ENCODE peak calls at places on chromosomes 16 and 17, in seven cellular contexts. P, E, D, K, X, C and H are unnamed samples. For H3K9me3, the result is how much of the 10 kb centered on the place peaks cover.

GRCh38 chr17:74037320-74037719 is 166.2 kb upstream of the RPL38 start:
- DNase-seq in K (no peak), D (no peak), X (no peak), P (no peak), E (no peak), C (peak), H (no peak)

GRCh38 chr17:55717898-55718735 is 4.5 kb downstream of the TMEM100 start:
- DNase-seq in K (peak), E (peak), P (peak), X (peak), D (peak), C (peak), H (peak)

GRCh38 chr17:10620823-10621222 is 36.3 kb downstream of the MYH3 start:
- DNase-seq in D (no peak), C (no peak), P (no peak), K (no peak), X (no peak), E (no peak), H (no peak)

GRCh38 chr17:76868669-76869208 is 535 bp downstream of the MGAT5B start:
- DNase-seq in X (no peak), E (peak), D (no peak), P (no peak), C (no peak), K (no peak), H (no peak)

GRCh38 chr17:82520041-82520910 is 744 bp downstream of the FOXK2 start:
- DNase-seq in P (no peak), E (peak), D (peak), C (peak), K (peak), X (no peak), H (peak)

GRCh38 chr16:57315401-57315800 is 30.9 kb upstream of the PLLP start:
- DNase-seq in P (no peak), X (peak), C (no peak), D (no peak), K (no peak), E (no peak), H (no peak)

GRCh38 chr16:88339926-88340754 is 42.6 kb upstream of the ZNF469 start:
- DNase-seq in K (peak), E (no peak), C (no peak), D (no peak), X (no peak), P (no peak), H (no peak)

GRCh38 chr17:78558181-78558850 is 18.9 kb downstream of the DNAH17 start:
- DNase-seq in K (no peak), X (no peak), D (no peak), C (no peak), P (no peak), E (no peak), H (no peak)

GRCh38 chr17:4548061-4548461 is 7.1 kb downstream of the MYBBP1A start:
- DNase-seq in E (no peak), X (no peak), K (no peak), P (no peak), C (no peak), D (peak), H (no peak)

GRCh38 chr17:70378005-70378404 is 208.7 kb downstream of the KCNJ2 start:
- DNase-seq in K (no peak), E (no peak), P (no peak), D (no peak), C (no peak), X (no peak), H (no peak)

GRCh38 chr16:19715566-19715965 is 2.5 kb downstream of the KNOP1 start:
- DNase-seq in K (no peak), D (no peak), P (no peak), E (no peak), X (no peak), C (no peak), H (no peak)

GRCh38 chr17:57009737-57010445 is 32.0 kb downstream of the SCPEP1 start:
- DNase-seq in E (peak), C (peak), D (peak), K (peak), P (peak), X (peak), H (peak)

GRCh38 chr17:30021708-30022317 is 80.4 kb downstream of the EFCAB5 start:
- DNase-seq in X (no peak), P (no peak), K (no peak), E (peak), D (no peak), C (peak), H (no peak)

GRCh38 chr17:73420897-73421296 is 109.1 kb upstream of the CDC42EP4 start:
- DNase-seq in P (no peak), D (no peak), K (no peak), C (no peak), E (no peak), X (no peak), H (no peak)

GRCh38 chr17:1649844-1650409 is at the start of gene RILP:
- DNase-seq in E (no peak), K (no peak), P (peak), D (peak), C (peak), X (peak), H (no peak)

GRCh38 chr17:67920212-67920611 is 76.1 kb downstream of the C17orf58 start:
- DNase-seq in E (no peak), K (no peak), P (no peak), D (no peak), C (no peak), X (no peak), H (no peak)

GRCh38 chr17:17767096-17767470 is 69.7 kb downstream of the SREBF1 start:
- DNase-seq in P (no peak), X (no peak), K (no peak), E (no peak), D (no peak), C (no peak), H (no peak)

GRCh38 chr16:16075463-16076399 is 126.3 kb downstream of the ABCC1 start:
- DNase-seq in X (peak), P (peak), C (no peak), K (no peak), E (no peak), D (peak), H (no peak)

GRCh38 chr17:64329571-64329970 is 61.1 kb downstream of the PECAM1 start:
- DNase-seq in D (no peak), C (no peak), P (no peak), X (no peak), E (no peak), K (no peak), H (no peak)

GRCh38 chr16:17303101-17303500 is 167.7 kb downstream of the XYLT1 start:
- DNase-seq in E (no peak), X (no peak), P (no peak), K (no peak), C (no peak), D (no peak), H (no peak)

GRCh38 chr17:74742153-74742515 is 5.1 kb downstream of the RAB37 start:
- DNase-seq in P (no peak), X (no peak), K (peak), E (peak), D (no peak), C (no peak), H (no peak)

GRCh38 chr17:72710185-72710584 is 382.3 kb downstream of the SLC39A11 start:
- DNase-seq in C (no peak), K (no peak), E (no peak), D (no peak), P (no peak), X (no peak), H (no peak)

GRCh38 chr17:11739848-11740247 is 141.6 kb downstream of the DNAH9 start:
- DNase-seq in X (no peak), C (peak), K (no peak), P (no peak), E (no peak), D (no peak), H (no peak)

GRCh38 chr16:46736695-46737094 is 11.4 kb downstream of the MYLK3 start:
- DNase-seq in K (no peak), E (no peak), C (no peak), D (no peak), P (no peak), X (no peak), H (no peak)

GRCh38 chr17:48103379-48103715 is 2.1 kb upstream of the CBX1 start:
- DNase-seq in E (no peak), D (no peak), C (no peak), P (no peak), X (no peak), K (no peak), H (no peak)

GRCh38 chr17:48595107-48595999 is 1.8 kb upstream of the HOXB5 start:
- DNase-seq in C (no peak), P (no peak), E (no peak), K (no peak), D (no peak), X (no peak), H (no peak)

GRCh38 chr16:51392651-51393187 is 241.6 kb upstream of the SALL1 start:
- DNase-seq in X (no peak), D (peak), K (no peak), E (no peak), C (no peak), P (peak), H (no peak)

GRCh38 chr17:14332331-14332730 is 31.4 kb downstream of the HS3ST3B1 start:
- DNase-seq in D (no peak), X (no peak), K (no peak), P (no peak), C (no peak), E (no peak), H (no peak)

GRCh38 chr16:50378417-50378816 is 9.6 kb upstream of the BRD7 start:
- DNase-seq in C (no peak), E (no peak), D (no peak), K (no peak), P (no peak), X (peak), H (no peak)

GRCh38 chr17:78535285-78536197 is 41.7 kb downstream of the DNAH17 start:
- DNase-seq in D (no peak), C (no peak), P (no peak), E (no peak), K (no peak), X (no peak), H (no peak)

GRCh38 chr17:9520649-9521435 is 54.8 kb downstream of the STX8 start:
- DNase-seq in D (no peak), X (no peak), P (no peak), C (no peak), K (no peak), E (no peak), H (no peak)
- H3K9me3 ChIP-seq in D (under half), X (under half), P (under half), C (under half), K (under half), E (under half), H (under half)

GRCh38 chr16:35344012-35344762 is 1884.8 kb downstream of the TP53TG3F start:
- DNase-seq in C (no peak), D (no peak), K (no peak), E (no peak), P (no peak), X (no peak), H (no peak)
- H3K9me3 ChIP-seq in C (under half), D (under half), K (under half), E (under half), P (under half), X (under half), H (under half)

GRCh38 chr16:3306078-3306477 is 781 bp downstream of the ZNF75A start:
- DNase-seq in K (no peak), X (no peak), E (no peak), C (no peak), P (no peak), D (no peak), H (no peak)

GRCh38 chr16:3304370-3304769 is 860 bp downstream of the TIGD7 start:
- DNase-seq in C (no peak), D (no peak), X (no peak), P (no peak), E (no peak), K (no peak), H (no peak)

DNA sequence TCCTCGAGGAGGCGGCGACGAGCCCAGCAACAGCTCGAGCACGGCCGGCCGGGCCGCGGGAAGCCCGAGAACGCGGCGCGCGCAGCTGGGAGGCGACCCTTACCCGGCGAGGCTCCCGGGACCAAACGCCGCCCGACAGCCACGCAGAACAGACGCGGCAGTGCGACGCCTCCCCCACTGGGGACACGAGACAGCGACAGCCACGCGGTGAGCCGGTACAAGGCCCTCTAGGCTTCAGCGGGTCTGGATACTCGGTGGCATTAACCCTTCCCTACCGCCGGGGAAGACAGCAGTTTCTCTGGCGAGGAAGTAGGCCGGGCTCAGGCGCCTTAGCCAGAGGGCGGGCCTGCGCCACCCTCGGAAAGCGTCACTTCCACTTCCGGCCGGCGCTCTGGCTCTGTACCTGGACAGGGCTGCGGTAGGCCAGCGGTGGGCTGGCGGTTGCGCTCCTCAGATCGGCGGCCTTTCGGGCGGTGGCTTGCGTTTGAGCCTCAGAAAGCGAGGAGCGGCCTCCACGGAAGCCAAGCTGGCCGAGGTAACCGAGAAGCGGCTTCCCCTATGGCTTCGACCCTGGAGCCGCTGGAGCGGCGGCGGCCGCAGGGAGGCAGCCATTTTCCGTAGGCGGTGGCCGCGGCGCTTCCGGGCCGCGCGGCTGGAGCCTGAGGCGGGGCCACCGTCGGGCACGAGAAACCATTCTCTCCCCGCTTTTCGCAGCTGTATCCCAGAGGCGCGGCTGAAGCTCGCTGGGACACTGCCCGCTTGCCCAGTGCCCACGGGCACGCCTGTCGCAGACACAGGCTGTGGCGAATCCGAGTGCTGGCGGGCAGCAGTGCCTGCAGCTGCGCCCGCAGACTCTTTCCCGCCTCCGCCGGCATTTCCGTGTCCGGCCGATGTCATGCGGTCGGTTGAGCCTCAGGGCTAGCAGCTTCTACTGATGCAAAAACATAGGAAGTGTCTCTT is at the start of the genes TIGD7 and ZNF75A:
- DNase-seq in X (peak), K (peak), E (peak), P (peak), D (peak), C (peak), H (peak)
- H3K9me3 ChIP-seq in X (under half), K (under half), E (under half), P (under half), D (under half), C (under half), H (under half)

DNA sequence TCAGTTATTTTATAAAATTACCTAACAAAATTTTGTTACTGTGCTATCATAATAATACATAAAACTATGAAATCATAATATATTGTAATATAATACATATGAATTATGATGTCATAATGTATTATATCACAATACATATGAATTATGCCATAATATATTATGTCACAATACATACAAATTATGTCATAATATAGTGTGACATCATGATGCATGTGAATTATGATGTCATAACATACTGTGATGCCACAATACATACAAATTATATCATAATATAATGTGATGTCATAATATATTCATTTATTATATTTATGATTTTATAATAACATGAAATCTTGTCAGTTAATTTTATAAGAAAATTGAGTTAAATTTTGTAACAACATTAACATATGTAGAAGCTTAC is 2021.6 kb downstream of the TP53TG3F start:
- DNase-seq in D (no peak), E (no peak), K (no peak), X (no peak), P (no peak), C (no peak), H (no peak)
- H3K9me3 ChIP-seq in D (under half), E (under half), K (under half), X (under half), P (under half), C (under half), H (under half)

DNA sequence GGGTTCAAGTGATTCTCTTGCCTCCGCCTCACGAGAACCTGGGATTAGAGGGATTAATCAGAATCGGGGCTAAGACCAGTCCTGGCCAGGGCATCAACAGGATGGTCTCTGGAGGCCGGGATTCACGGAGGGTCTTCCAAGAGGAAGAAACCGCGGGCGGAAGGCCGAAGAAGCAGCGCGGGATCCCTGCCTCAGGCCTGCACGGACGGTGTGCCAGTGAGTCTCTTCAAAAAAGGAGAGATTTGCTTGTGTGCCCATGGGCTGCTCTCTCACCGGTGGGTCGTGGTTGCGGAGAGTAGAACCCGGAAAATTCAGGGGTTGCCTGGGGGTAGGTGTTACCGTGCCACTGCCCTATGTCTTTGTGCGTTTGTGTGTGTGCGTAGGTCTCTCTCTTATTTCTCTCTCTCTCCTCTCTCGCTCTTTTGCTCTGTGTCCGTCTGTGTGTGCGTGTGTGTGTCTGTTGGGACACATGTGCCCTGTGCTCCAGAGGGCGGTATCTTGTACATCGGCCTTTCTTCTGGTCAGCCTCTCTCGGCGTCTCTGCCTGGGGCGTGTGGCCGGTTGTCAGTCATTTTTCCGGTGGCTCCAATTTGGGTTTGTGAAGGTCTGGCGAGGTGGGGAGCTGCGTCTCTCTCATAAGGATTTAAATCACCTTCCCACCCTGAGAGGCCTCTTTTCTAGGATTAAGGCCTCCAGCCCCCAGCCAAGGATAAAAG is 613.2 kb downstream of the KCNJ18 start:
- DNase-seq in D (no peak), E (no peak), C (no peak), K (no peak), P (no peak), X (no peak), H (no peak)
- H3K9me3 ChIP-seq in D (under half), E (under half), C (under half), K (under half), P (under half), X (under half), H (under half)